ENCODE peak calls at places on chromosomes 1 and 21, in five cellular contexts. Y is HFF-Myc, P is OCI-LY7, O is H9, A is GM06990. Q is an unnamed sample.
A peak's percentile ranks its signal among the peaks of the same experiment; 100 is the strongest.

GRCh38 chr1:14538335-14538734 is 60.1 kb upstream of the KAZN start:
- DNase-seq in Y (no peak), P (no peak), O (no peak), A (no peak), Q (no peak)

GRCh38 chr1:180157108-180157507 is 2.4 kb downstream of the QSOX1 start:
- DNase-seq in Y (no peak), P (no peak), O (no peak), A (no peak), Q (no peak)

GRCh38 chr1:57468661-57469523 is 45.0 kb upstream of the DAB1 start:
- DNase-seq in Y (no peak), P (no peak), O (no peak), A (no peak), Q (no peak)

GRCh38 chr1:228120351-228121091 is 11.4 kb upstream of the MRPL55 start:
- DNase-seq in Y (no peak), P (no peak), O (no peak), A (no peak), Q (no peak)

GRCh38 chr1:60540176-60540575 is 466.6 kb upstream of the C1orf87 start:
- DNase-seq in Y (no peak), P (no peak), O (no peak), A (no peak), Q (no peak)

GRCh38 chr1:200039849-200040479 is 12.5 kb downstream of the NR5A2 start:
- DNase-seq in Y (no peak), P (no peak), O (no peak), A (no peak), Q (peak; percentile 47)

GRCh38 chr1:74161494-74161893 is 36.5 kb downstream of the LRRIQ3 start:
- DNase-seq in Y (no peak), P (no peak), O (no peak), A (no peak), Q (no peak)

GRCh38 chr1:6205849-6206845 is at the start of gene RNF207:
- DNase-seq in Y (no peak), P (no peak), O (peak; percentile 87), A (peak; percentile 85), Q (peak; percentile 94)

GRCh38 chr1:30704765-30705509 is 18.4 kb downstream of the MATN1 start:
- DNase-seq in Y (no peak), P (no peak), O (no peak), A (no peak), Q (no peak)

DNA sequence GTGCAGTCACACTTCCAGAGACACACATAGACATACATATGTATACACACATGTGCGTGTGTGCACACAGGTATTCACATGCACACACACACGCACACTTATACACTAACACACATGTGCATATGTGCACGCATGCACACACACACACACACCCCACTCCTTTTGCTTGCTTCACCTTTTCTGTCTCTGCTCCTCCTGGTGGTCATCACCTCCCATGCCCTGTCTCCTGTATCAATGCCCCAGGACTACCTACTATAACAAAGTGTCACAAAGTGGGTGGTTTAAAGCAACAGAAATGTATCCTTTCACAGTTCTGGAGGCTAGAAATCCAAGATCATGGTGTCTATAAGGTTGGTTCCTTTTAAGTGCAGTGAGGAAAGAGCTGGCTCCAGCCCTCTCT is 27.4 kb downstream of the ETS2 start:
- DNase-seq in Y (no peak), P (no peak), O (no peak), A (no peak), Q (no peak)
- TF ChIP-seq CTCF in Y (no peak), P (no peak), O (peak; percentile 49), A (no peak), Q (no peak)

GRCh38 chr1:160942926-160943325 is 11.7 kb downstream of the ITLN2 start:
- DNase-seq in Y (no peak), P (peak; percentile 19), O (no peak), A (no peak), Q (no peak)
- TF ChIP-seq CTCF in Y (no peak), P (peak; percentile 62), O (peak; percentile 57), A (peak; percentile 29), Q (no peak)

DNA sequence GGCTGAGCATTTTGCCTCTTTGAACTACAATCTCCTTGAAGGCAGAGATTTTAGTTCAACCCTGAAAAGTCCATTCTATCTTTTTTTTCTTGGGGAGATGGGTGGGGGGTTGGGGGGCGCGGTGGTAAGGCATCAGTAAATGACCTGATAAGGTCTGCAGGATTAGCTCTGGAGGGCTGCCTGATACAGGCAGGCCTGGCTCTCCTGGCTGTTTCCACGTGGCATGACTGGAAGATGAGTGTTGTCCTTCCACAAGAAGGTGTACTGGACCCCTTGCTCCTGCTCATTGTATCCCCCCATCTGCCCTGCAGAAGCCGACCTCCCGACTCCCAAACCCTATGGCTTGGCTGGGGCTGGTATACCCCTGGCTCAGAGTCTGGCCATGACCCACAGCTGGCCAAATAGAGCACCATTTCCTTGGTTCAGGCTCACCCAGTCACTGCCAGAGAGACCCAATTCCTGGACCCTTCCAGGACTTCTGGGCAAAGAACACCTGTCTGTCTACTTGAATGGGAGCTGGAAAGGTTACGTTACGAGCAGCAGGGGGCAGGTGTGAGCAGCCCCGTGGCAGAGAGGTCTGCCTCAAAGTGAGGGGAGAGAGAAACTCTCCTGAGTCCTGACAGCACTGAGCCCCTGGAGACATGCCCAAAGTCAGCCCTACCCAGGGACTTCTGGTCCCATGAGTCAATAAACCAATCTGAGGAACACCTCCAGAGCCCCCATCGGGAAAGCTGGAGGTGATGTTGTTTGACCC is 17.0 kb downstream of the DHRS3 start:
- DNase-seq in Y (no peak), P (peak; percentile 17), O (peak; percentile 83), A (no peak), Q (peak; percentile 63)
- TF ChIP-seq CTCF in Y (peak; percentile 60), P (peak; percentile 72), O (peak; percentile 78), A (peak; percentile 67), Q (peak; percentile 9)

GRCh38 chr1:193408782-193409293 is 222.4 kb upstream of the B3GALT2 start:
- DNase-seq in Y (peak; percentile 20), P (no peak), O (no peak), A (no peak), Q (no peak)
- TF ChIP-seq CTCF in Y (no peak), P (no peak), O (no peak), A (no peak), Q (no peak)